ENCODE peak calls at places on chromosomes 12 and 14, in eight cellular contexts. U, J, L, R, O, P, K and Z are unnamed samples.

GRCh38 chr12:65800928-65801327 is 23.4 kb upstream of the HMGA2 start:
- DNase-seq in U (no peak), J (peak; percentile 30), L (no peak), R (no peak), O (no peak), P (no peak), K (no peak), Z (no peak)

GRCh38 chr14:99706121-99706900 is 22.2 kb downstream of the CYP46A1 start:
- DNase-seq in U (no peak), J (no peak), L (no peak), R (no peak), O (no peak), P (no peak), K (no peak), Z (peak; percentile 37)

GRCh38 chr14:94460631-94461416 is 8.2 kb upstream of the SERPINA11 start:
- DNase-seq in U (no peak), J (no peak), L (no peak), R (no peak), O (no peak), P (no peak), K (no peak), Z (no peak)

GRCh38 chr12:42299392-42300308 is 26.2 kb downstream of the ZCRB1 start:
- DNase-seq in U (peak; percentile 44), J (peak; percentile 6), L (no peak), R (peak; percentile 37), O (no peak), P (no peak), K (peak; percentile 45), Z (no peak)

GRCh38 chr12:13167226-13167625 is 29.3 kb upstream of the EMP1 start:
- DNase-seq in U (no peak), J (no peak), L (no peak), R (no peak), O (no peak), P (no peak), K (peak; percentile 28), Z (no peak)

GRCh38 chr12:126084480-126084879 is 1019.2 kb downstream of the AACS start:
- DNase-seq in U (no peak), J (no peak), L (no peak), R (no peak), O (no peak), P (no peak), K (no peak), Z (no peak)

GRCh38 chr14:24150061-24150460 is 2.8 kb downstream of the RNF31 start:
- DNase-seq in U (no peak), J (no peak), L (no peak), R (no peak), O (no peak), P (no peak), K (no peak), Z (no peak)

GRCh38 chr12:125186471-125187147 is 121.4 kb downstream of the AACS start:
- DNase-seq in U (no peak), J (no peak), L (no peak), R (no peak), O (peak; percentile 49), P (no peak), K (no peak), Z (no peak)

GRCh38 chr14:22598099-22598895 is at the start of gene ABHD4:
- DNase-seq in U (no peak), J (peak; percentile 65), L (peak; percentile 79), R (peak; percentile 29), O (peak; percentile 44), P (peak; percentile 76), K (no peak), Z (peak; percentile 94)

GRCh38 chr14:65098586-65098985 is 3.7 kb downstream of the MAX start:
- DNase-seq in U (no peak), J (peak; percentile 27), L (no peak), R (no peak), O (no peak), P (no peak), K (no peak), Z (no peak)

GRCh38 chr12:107475900-107476299 is 209.7 kb upstream of the PWP1 start:
- DNase-seq in U (no peak), J (no peak), L (no peak), R (no peak), O (no peak), P (no peak), K (no peak), Z (no peak)